ENCODE peak calls at places on chromosomes 11 and 22, in seven cellular contexts. A is suprapubic skin, Z is sigmoid colon, H is HCT116, M is SK-N-SH, W is upper lobe of left lung, N is endothelial cell of umbilical vein. I is an unnamed sample.

GRCh38 chr11:125129316-125129990 is 18.0 kb upstream of the TMEM218 start:
- DNase-seq in Z (no peak), W (no peak), A (no peak), N (no peak), H (no peak), M (no peak), I (no peak)

GRCh38 chr22:19644314-19645223 is 69.7 kb upstream of the SEPTIN5 start:
- DNase-seq in Z (peak; percentile 41), W (no peak), H (no peak), M (peak; percentile 19), A (peak; percentile 55), N (no peak), I (no peak)

GRCh38 chr11:134270250-134270714 is 5.9 kb upstream of the GLB1L3 start:
- DNase-seq in W (no peak), A (no peak), Z (no peak), N (no peak), H (peak; percentile 22), M (peak; percentile 56), I (no peak)

GRCh38 chr22:41532908-41533825 is 11.1 kb downstream of the POLR3H start:
- DNase-seq in H (no peak), Z (peak; percentile 87), A (no peak), M (peak; percentile 71), N (peak; percentile 59), W (peak; percentile 64), I (no peak)

GRCh38 chr11:46351606-46352005 is 4.3 kb downstream of the DGKZ start:
- DNase-seq in N (no peak), Z (no peak), M (no peak), H (no peak), W (no peak), A (no peak), I (no peak)

GRCh38 chr11:72305077-72305476 is 61.1 kb upstream of the PHOX2A start:
- DNase-seq in Z (no peak), M (no peak), H (no peak), W (no peak), A (no peak), N (no peak), I (no peak)

GRCh38 chr11:8338138-8338537 is 74.5 kb upstream of the LMO1 start:
- DNase-seq in H (peak; percentile 31), Z (no peak), W (peak; percentile 50), M (peak; percentile 94), N (peak; percentile 29), A (no peak), I (peak; percentile 20)

GRCh38 chr22:34111210-34111824 is 191.0 kb upstream of the LARGE1 start:
- DNase-seq in M (peak; percentile 48), H (no peak), N (no peak), W (no peak), Z (peak; percentile 64), A (no peak), I (no peak)

GRCh38 chr11:58613228-58613627 is 9.2 kb upstream of the CNTF start:
- DNase-seq in M (no peak), Z (no peak), W (no peak), H (no peak), A (no peak), N (no peak), I (no peak)

GRCh38 chr11:9076046-9076445 is 15.4 kb downstream of the SCUBE2 start:
- DNase-seq in M (no peak), Z (no peak), N (no peak), H (no peak), W (no peak), A (no peak), I (no peak)

GRCh38 chr11:108788565-108789199 is 123.8 kb downstream of the DDX10 start:
- DNase-seq in Z (no peak), H (peak; percentile 21), W (no peak), N (peak; percentile 58), A (no peak), M (no peak), I (no peak)

GRCh38 chr11:110130642-110131238 is 37.5 kb downstream of the ZC3H12C start:
- DNase-seq in A (no peak), W (no peak), N (peak; percentile 62), H (no peak), Z (no peak), M (peak; percentile 49), I (no peak)

GRCh38 chr11:128463386-128463829 is 124.0 kb downstream of the ETS1 start:
- DNase-seq in N (peak; percentile 49), M (peak; percentile 39), A (no peak), H (no peak), W (no peak), Z (no peak), I (no peak)

GRCh38 chr22:39900306-39901227 is at the start of gene GRAP2:
- DNase-seq in H (no peak), Z (no peak), N (no peak), M (no peak), A (no peak), W (no peak), I (no peak)

GRCh38 chr11:121595717-121596156 is 143.0 kb upstream of the SORL1-AS1 start:
- DNase-seq in N (no peak), W (peak; percentile 81), M (no peak), Z (peak; percentile 86), H (peak; percentile 27), A (no peak), I (peak; percentile 66)

GRCh38 chr11:78749243-78749730 is 174.6 kb upstream of the NARS2 start:
- DNase-seq in A (no peak), M (peak; percentile 58), H (no peak), W (no peak), N (no peak), Z (no peak), I (no peak)

GRCh38 chr11:9180784-9181183 is 84.4 kb downstream of the DENND5A start:
- DNase-seq in W (no peak), N (peak; percentile 66), A (no peak), Z (no peak), H (no peak), M (no peak), I (no peak)

GRCh38 chr22:47802446-47802845 is 1040.0 kb downstream of the TBC1D22A start:
- DNase-seq in M (no peak), H (no peak), W (no peak), N (no peak), A (peak; percentile 74), Z (no peak), I (no peak)

GRCh38 chr22:20532256-20532993 is 25.0 kb downstream of the MED15 start:
- DNase-seq in Z (no peak), N (no peak), A (no peak), W (no peak), H (no peak), M (no peak), I (no peak)

GRCh38 chr11:32939866-32940265 is 47.3 kb downstream of the QSER1 start:
- DNase-seq in M (no peak), H (no peak), Z (no peak), W (no peak), A (no peak), N (no peak), I (no peak)

GRCh38 chr22:27720860-27721259 is 80.7 kb downstream of the MN1 start:
- DNase-seq in W (no peak), M (peak; percentile 57), A (no peak), H (no peak), Z (no peak), N (no peak), I (no peak)

GRCh38 chr22:37312549-37313183 is 30.4 kb downstream of the CYTH4 start:
- DNase-seq in Z (no peak), N (no peak), A (no peak), H (no peak), M (no peak), W (no peak), I (no peak)
- TF ChIP-seq CTCF in Z (no peak), N (no peak), A (no peak), H (no peak), M (no peak), W (no peak), I (no peak)

GRCh38 chr11:66747480-66747879 is 18.5 kb upstream of the SPTBN2 start:
- DNase-seq in H (no peak), M (no peak), A (no peak), Z (no peak), W (no peak), N (no peak), I (no peak)

GRCh38 chr11:66743271-66743968 is 14.4 kb upstream of the SPTBN2 start:
- DNase-seq in A (no peak), W (peak; percentile 57), Z (no peak), H (no peak), N (no peak), M (no peak), I (peak; percentile 90)

GRCh38 chr11:66749091-66749490 is 20.1 kb upstream of the SPTBN2 start:
- DNase-seq in N (no peak), H (no peak), A (no peak), W (peak; percentile 57), Z (no peak), M (no peak), I (peak; percentile 94)

GRCh38 chr11:66745356-66746235 is 16.6 kb upstream of the SPTBN2 start:
- DNase-seq in A (no peak), M (no peak), N (peak; percentile 10), W (peak; percentile 46), Z (no peak), H (no peak), I (peak; percentile 30)

GRCh38 chr11:66744485-66745355 is 15.7 kb upstream of the SPTBN2 start:
- DNase-seq in H (peak; percentile 49), N (peak; percentile 84), W (peak; percentile 89), M (peak; percentile 99), Z (peak; percentile 89), A (peak; percentile 87), I (peak; percentile 86)
- TF ChIP-seq POLR2AphosphoS5 in H (peak; percentile 92), N (peak; percentile 89), W (peak; percentile 69), M (peak; percentile 83), Z (peak; percentile 78), A (no peak), I (peak; percentile 61)

GRCh38 chr11:75525433-75526191 is at the start of gene GDPD5:
- DNase-seq in N (peak; percentile 79), A (peak; percentile 94), Z (peak; percentile 93), W (peak; percentile 88), M (peak; percentile 99), H (peak; percentile 58), I (peak; percentile 78)

GRCh38 chr11:75527938-75528845 is 2.5 kb upstream of the GDPD5 start:
- DNase-seq in A (no peak), W (no peak), Z (no peak), H (no peak), M (no peak), N (no peak), I (no peak)

GRCh38 chr11:75524576-75525432 is 937 bp downstream of the GDPD5 start:
- DNase-seq in H (no peak), N (peak; percentile 23), A (no peak), M (peak; percentile 66), Z (no peak), W (no peak), I (no peak)

GRCh38 chr11:75526192-75526541 is 426 bp upstream of the GDPD5 start:
- DNase-seq in M (no peak), Z (no peak), H (no peak), W (no peak), N (no peak), A (no peak), I (no peak)

DNA sequence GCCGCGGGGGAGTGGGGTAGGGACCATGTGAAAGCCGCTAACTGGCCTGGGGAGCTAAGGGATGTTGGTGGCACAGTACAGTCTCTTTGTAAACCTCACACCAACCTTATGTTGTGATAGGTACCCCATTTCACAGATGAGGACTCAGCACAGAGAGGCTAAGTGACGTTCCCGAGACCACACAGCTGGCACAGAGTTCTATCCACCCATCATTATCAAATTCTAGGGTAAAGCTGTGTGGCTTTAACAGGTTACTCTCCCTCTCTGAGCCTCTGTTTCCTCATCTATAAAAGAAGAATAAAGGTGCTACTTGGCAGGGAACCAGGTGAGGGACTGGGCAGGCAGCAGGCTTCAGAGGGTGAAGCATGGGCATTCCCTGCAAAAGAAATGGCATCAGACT is 1.4 kb upstream of the GDPD5 start:
- DNase-seq in M (no peak), H (no peak), Z (no peak), N (no peak), W (no peak), A (no peak), I (no peak)
- H3K4me3 ChIP-seq in M (no peak overlapping the region), H (no peak overlapping the region), Z (no peak overlapping the region), N (no peak overlapping the region), W (no peak overlapping the region), A (no peak overlapping the region), I (no peak overlapping the region)

GRCh38 chr22:49967333-49968241 is 7.0 kb downstream of the PIM3 start:
- DNase-seq in Z (peak; percentile 83), A (peak; percentile 85), H (no peak), W (peak; percentile 72), N (no peak), M (peak; percentile 76), I (peak; percentile 16)
- TF ChIP-seq CTCF in Z (no peak), A (no peak), H (no peak), W (no peak), N (no peak), M (no peak), I (no peak)

I was measured in prostate gland.